ENCODE peak calls at places on chromosomes 7 and 10, in six cellular contexts. E is right lobe of liver, F is H9, G is upper lobe of right lung, L is PC-3, U is HCT116. B is an unnamed sample. For H3K9me3, the result is how much of the 10 kb centered on the place peaks cover.

GRCh38 chr10:79059859-79060379 is 8.8 kb upstream of the ZMIZ1 start:
- DNase-seq in U (no peak), E (peak), G (peak), L (no peak), F (no peak), B (no peak)

GRCh38 chr7:116954443-116954838 is 1.1 kb downstream of the ST7 start:
- DNase-seq in F (no peak), L (no peak), U (no peak), E (no peak), G (no peak), B (no peak)

GRCh38 chr10:124532106-124532641 is 70.6 kb downstream of the LHPP start:
- DNase-seq in G (no peak), E (no peak), L (peak), U (peak), F (peak), B (no peak)

GRCh38 chr7:30469303-30469702 is 9.3 kb downstream of the NOD1 start:
- DNase-seq in F (peak), E (no peak), L (no peak), G (peak), U (peak), B (no peak)

GRCh38 chr10:1684991-1685390 is 52.3 kb downstream of the ADARB2 start:
- DNase-seq in G (no peak), E (no peak), U (no peak), L (no peak), F (no peak), B (no peak)

GRCh38 chr7:118312051-118312450 is 87.5 kb downstream of the ANKRD7 start:
- DNase-seq in F (no peak), U (no peak), E (no peak), L (no peak), G (no peak), B (no peak)

GRCh38 chr10:113780681-113781250 is 29.3 kb downstream of the PLEKHS1 start:
- DNase-seq in G (no peak), F (no peak), L (no peak), E (no peak), U (no peak), B (no peak)

GRCh38 chr10:28326516-28327493 is 23.9 kb upstream of the MPP7 start:
- DNase-seq in G (peak), F (peak), U (no peak), L (no peak), E (no peak), B (no peak)

GRCh38 chr10:33942508-33942907 is 608.0 kb upstream of the NRP1 start:
- DNase-seq in U (no peak), L (peak), E (no peak), G (no peak), F (no peak), B (no peak)

GRCh38 chr10:1374901-1375804 is 319.0 kb downstream of the WDR37 start:
- DNase-seq in U (no peak), L (no peak), E (no peak), F (no peak), G (no peak), B (peak)

GRCh38 chr10:106626371-106626770 is 538.1 kb downstream of the SORCS1 start:
- DNase-seq in E (no peak), L (no peak), G (no peak), F (no peak), U (no peak), B (no peak)

DNA sequence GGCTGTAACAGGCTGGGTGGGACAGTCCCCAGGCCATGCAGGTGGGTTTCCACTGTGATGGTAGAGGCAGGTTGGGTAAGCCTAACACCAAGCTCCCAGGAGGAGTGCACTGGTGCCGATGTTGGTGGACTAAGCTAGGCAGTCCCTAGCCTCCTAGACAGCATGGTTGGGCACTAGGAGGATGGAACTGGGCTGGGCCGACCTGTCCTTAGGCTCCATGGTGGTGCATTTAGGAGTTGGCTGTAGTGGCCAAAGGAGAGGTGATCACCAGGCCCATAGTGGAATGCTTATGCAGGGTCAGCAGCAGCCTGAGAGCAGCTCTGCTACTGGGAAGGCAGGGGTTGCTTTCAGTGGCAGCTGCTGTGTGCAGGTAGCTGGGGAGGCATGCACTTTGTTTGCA is 247.7 kb upstream of the CNTNAP2 start:
- DNase-seq in E (no peak), U (no peak), L (no peak), G (no peak), F (no peak), B (no peak)
- H3K9me3 ChIP-seq in E (under half), U (under half), L (under half), G (under half), F (under half), B (under half)

GRCh38 chr7:155813791-155814568 is 1.7 kb upstream of the SHH start:
- DNase-seq in U (no peak), L (no peak), F (no peak), E (no peak), G (no peak), B (no peak)

GRCh38 chr7:155816192-155816508 is 3.9 kb upstream of the SHH start:
- DNase-seq in U (no peak), L (no peak), G (no peak), F (no peak), E (no peak), B (no peak)

GRCh38 chr7:155816996-155817395 is 4.7 kb upstream of the SHH start:
- DNase-seq in L (no peak), G (no peak), U (no peak), F (no peak), E (no peak), B (no peak)

GRCh38 chr7:155814569-155815276 is 2.5 kb upstream of the SHH start:
- DNase-seq in G (no peak), F (no peak), E (no peak), L (peak), U (no peak), B (no peak)

DNA sequence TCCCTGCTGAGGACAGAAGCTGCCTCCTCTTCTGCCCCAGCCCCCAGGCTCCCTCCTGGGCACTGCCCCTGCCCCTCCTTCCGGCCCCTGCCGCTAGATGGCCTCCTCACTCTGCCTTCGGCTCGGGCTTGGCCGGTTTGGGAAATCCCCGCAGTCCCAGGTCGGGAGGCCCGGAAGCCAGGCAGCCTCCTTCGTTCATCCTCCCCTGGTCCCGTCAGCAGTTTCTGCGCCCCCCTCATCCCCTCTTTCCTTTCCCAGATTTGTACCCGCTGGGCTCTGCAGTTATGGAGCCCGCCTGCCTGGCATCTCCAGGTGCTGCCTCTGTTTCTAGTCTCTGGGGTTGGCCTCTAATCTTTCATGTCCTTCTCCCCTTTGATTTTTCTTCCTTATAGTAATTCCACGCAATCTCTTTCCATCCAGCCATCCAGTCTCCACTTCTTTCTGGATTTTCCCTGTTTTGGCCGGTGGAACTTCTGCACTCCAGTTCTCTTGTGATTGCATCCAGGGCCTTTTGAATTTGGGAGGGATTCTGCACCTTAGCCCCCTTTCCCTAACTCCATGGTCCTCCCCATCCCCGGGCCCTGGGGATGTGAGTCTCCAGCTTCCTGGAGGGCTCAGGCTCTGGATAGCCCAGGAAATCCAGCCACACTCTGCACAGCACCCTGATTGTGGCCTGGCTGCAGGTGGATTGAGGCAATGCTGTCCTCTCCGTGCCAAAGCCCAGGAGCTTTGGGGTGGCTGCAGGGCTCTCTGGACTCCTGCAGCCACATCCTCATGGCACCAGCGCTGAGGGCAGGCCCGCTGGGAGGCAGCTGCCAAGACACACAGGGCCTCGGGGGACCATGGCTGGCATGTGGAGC is 3.3 kb upstream of the SHH start:
- DNase-seq in L (peak), G (peak), E (peak), F (peak), U (no peak), B (no peak)
- TF ChIP-seq CTCF in L (peak), G (peak), E (peak), F (peak), U (peak), B (no peak)

DNA sequence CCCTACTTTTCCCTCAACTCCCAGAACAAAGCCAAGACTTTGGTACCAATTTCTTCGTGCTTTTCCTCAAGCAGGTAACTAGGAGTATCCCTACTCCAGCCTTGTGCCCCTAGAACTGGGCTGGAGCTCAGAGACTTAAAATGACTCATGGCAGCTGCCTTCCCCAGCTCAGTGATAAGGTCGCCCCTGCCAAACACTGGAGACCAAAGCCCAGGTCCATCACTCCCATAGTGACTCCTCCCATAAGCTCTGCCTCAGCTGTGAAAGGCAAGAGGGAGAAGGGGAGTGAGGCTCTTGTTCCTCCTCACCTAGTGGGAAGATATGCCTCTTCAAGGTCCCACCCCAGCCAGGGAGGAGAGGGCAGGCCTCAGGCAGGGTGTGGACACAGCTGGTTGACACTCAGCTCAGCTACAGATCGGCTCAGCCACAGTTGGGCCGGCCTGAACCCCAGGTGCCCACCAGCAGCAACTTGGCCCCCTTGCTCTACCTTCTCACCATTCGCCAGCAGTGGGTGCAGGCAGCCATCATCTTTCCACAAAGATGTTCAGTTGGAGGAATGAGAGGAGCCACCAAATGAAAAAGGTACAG is 13.8 kb upstream of the CYREN start:
- DNase-seq in U (no peak), L (no peak), E (no peak), G (no peak), F (no peak), B (no peak)
- H3K9me3 ChIP-seq in U (under half), L (under half), E (under half), G (under half), F (under half), B (under half)

GRCh38 chr10:103764296-103765088 is 90.9 kb downstream of the SH3PXD2A start:
- DNase-seq in U (no peak), G (no peak), E (no peak), L (no peak), F (no peak), B (no peak)
- TF ChIP-seq CTCF in U (no peak), G (no peak), E (no peak), L (no peak), F (no peak), B (no peak)

GRCh38 chr10:43627942-43628341 is 20.7 kb downstream of the ZNF32 start:
- DNase-seq in U (no peak), G (no peak), F (no peak), L (no peak), E (no peak), B (no peak)

GRCh38 chr10:43619368-43619767 is 13.1 kb downstream of the ZNF485 start:
- DNase-seq in G (no peak), E (no peak), L (no peak), U (no peak), F (no peak), B (no peak)

GRCh38 chr10:43623351-43623750 is 17.1 kb downstream of the ZNF485 start:
- DNase-seq in F (no peak), E (no peak), U (no peak), L (no peak), G (no peak), B (no peak)

GRCh38 chr10:43616697-43617370 is 10.6 kb downstream of the ZNF485 start:
- DNase-seq in E (no peak), F (no peak), L (no peak), U (no peak), G (no peak), B (no peak)

DNA sequence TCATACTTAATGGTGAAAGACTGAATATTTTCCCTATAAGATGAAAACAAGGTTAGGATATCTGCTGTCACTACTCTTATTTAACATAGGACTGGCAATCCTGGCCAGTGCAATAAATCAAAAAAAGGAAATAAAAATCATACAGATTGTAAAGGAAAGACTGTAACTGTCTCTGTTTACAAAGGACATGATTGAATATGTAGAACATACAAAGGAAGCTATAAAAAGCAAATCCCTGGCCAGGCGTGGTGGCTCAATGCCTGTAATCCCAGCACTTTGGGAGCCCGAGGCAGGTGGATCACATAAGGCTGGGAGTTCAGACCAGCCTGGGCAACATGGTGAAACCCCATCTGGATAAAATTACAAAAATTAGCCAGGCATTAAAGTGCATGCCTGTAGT is 15.8 kb downstream of the ZNF485 start:
- DNase-seq in F (no peak), E (no peak), U (no peak), G (no peak), L (no peak), B (no peak)
- H3K9me3 ChIP-seq in F (under half), E (under half), U (under half), G (under half), L (under half), B (under half)

GRCh38 chr10:77685494-77685893 is 47.9 kb upstream of the KCNMA1 start:
- DNase-seq in U (no peak), L (no peak), E (no peak), F (no peak), G (no peak), B (no peak)
- TF ChIP-seq CTCF in U (no peak), L (no peak), E (no peak), F (no peak), G (no peak), B (no peak)

B was measured in vagina.